ENCODE peak calls at places on chromosomes 1 and 21, in eight cellular contexts. M is lower lobe of right lung, W is neuronal stem cell, P is tibial artery, R is adrenal gland, N is right atrium auricular region, D is AG10803, U is AG09309. K is an unnamed sample.

GRCh38 chr1:205259361-205259832 is 31.7 kb downstream of the TMCC2 start:
- DNase-seq in M (no peak), P (no peak), U (no peak), N (no peak), W (no peak), R (no peak), D (peak), K (no peak)

GRCh38 chr1:27397749-27398148 is 5.3 kb downstream of the GPR3 start:
- DNase-seq in D (no peak), W (no peak), U (no peak), R (no peak), M (no peak), P (no peak), N (no peak), K (no peak)

GRCh38 chr1:55311057-55311631 is 96.0 kb upstream of the USP24 start:
- DNase-seq in R (no peak), W (no peak), D (peak), N (no peak), U (no peak), P (no peak), M (no peak), K (peak)

GRCh38 chr1:168468042-168468809 is 75.6 kb downstream of the XCL2 start:
- DNase-seq in U (no peak), M (no peak), R (no peak), N (no peak), D (peak), P (no peak), W (no peak), K (peak)

GRCh38 chr1:25503551-25504426 is 39.6 kb upstream of the LDLRAP1 start:
- DNase-seq in U (no peak), W (no peak), D (peak), N (peak), P (peak), M (peak), R (peak), K (no peak)

GRCh38 chr1:169853335-169853734 is 40.4 kb downstream of the SCYL3 start:
- DNase-seq in D (no peak), M (no peak), P (no peak), U (no peak), N (no peak), R (no peak), W (no peak), K (no peak)

GRCh38 chr1:34162852-34163766 is 1.9 kb downstream of the CSMD2 start:
- DNase-seq in P (peak), M (peak), D (peak), U (peak), R (peak), N (peak), W (peak), K (peak)

GRCh38 chr1:212286437-212287131 is 1.4 kb downstream of the PPP2R5A start:
- DNase-seq in R (no peak), N (no peak), D (peak), P (no peak), W (no peak), U (no peak), M (no peak), K (peak)

GRCh38 chr1:162974810-162975209 is 94.4 kb upstream of the RGS4 start:
- DNase-seq in N (no peak), R (no peak), U (no peak), M (no peak), W (no peak), P (no peak), D (no peak), K (no peak)

GRCh38 chr1:209675567-209676154 is 449 bp downstream of the G0S2 start:
- DNase-seq in N (no peak), W (peak), M (peak), D (peak), R (peak), P (no peak), U (no peak), K (peak)

GRCh38 chr1:220271706-220272046 is 577 bp downstream of the RAB3GAP2 start:
- DNase-seq in M (no peak), U (no peak), W (no peak), R (peak), D (peak), N (no peak), P (no peak), K (peak)

GRCh38 chr1:97071163-97071562 is 349.6 kb downstream of the PTBP2 start:
- DNase-seq in M (no peak), P (no peak), D (peak), U (no peak), W (no peak), N (no peak), R (no peak), K (peak)

GRCh38 chr21:29939859-29940245 is at the start of gene GRIK1:
- DNase-seq in N (no peak), D (no peak), P (no peak), M (no peak), R (no peak), U (no peak), W (peak), K (no peak)

GRCh38 chr21:45140346-45140940 is 66.1 kb downstream of the ADARB1 start:
- DNase-seq in M (peak), U (peak), W (peak), P (peak), D (peak), R (peak), N (peak), K (peak)

GRCh38 chr1:230270185-230270939 is 155.8 kb downstream of the PGBD5 start:
- DNase-seq in M (no peak), P (peak), D (peak), W (no peak), R (peak), N (no peak), U (no peak), K (peak)

GRCh38 chr1:47433453-47434050 is 4.3 kb upstream of the FOXD2 start:
- DNase-seq in W (no peak), N (no peak), M (no peak), D (no peak), U (no peak), P (no peak), R (no peak), K (no peak)

GRCh38 chr1:47433037-47433421 is 4.8 kb upstream of the FOXD2 start:
- DNase-seq in M (no peak), D (no peak), P (no peak), U (no peak), N (no peak), R (no peak), W (no peak), K (no peak)

GRCh38 chr1:47431534-47431933 is 6.3 kb upstream of the FOXD2 start:
- DNase-seq in U (peak), M (no peak), P (no peak), N (no peak), R (no peak), D (peak), W (no peak), K (peak)

GRCh38 chr1:47434051-47434842 is 3.6 kb upstream of the FOXD2 start:
- DNase-seq in W (no peak), D (peak), R (peak), P (peak), N (peak), U (no peak), M (peak), K (peak)

GRCh38 chr1:47432071-47433036 is 5.5 kb upstream of the FOXD2 start:
- DNase-seq in U (no peak), P (peak), N (peak), D (peak), W (peak), M (peak), R (peak), K (peak)
- H3K4me3 ChIP-seq in U (no peak), P (peak), N (peak), D (peak), W (peak), M (peak), R (no peak), K (peak)

GRCh38 chr1:203479646-203480045 is 4.0 kb downstream of the PRELP start:
- DNase-seq in W (no peak), R (no peak), U (no peak), M (no peak), D (no peak), P (no peak), N (no peak), K (no peak)
- H3K4me3 ChIP-seq in W (no peak), R (no peak), U (no peak), M (peak), D (no peak), P (peak), N (peak), K (no peak)

GRCh38 chr1:61343623-61344257 is 261.4 kb downstream of the NFIA start:
- DNase-seq in D (no peak), P (no peak), U (no peak), W (no peak), M (no peak), R (no peak), N (no peak), K (no peak)

GRCh38 chr1:61353797-61354406 is 271.5 kb downstream of the NFIA start:
- DNase-seq in R (no peak), M (no peak), D (no peak), W (no peak), N (no peak), P (no peak), U (no peak), K (no peak)

GRCh38 chr1:61344711-61345110 is 262.4 kb downstream of the NFIA start:
- DNase-seq in U (no peak), D (peak), P (no peak), N (no peak), M (no peak), R (no peak), W (no peak), K (peak)

GRCh38 chr1:61352845-61353435 is 270.6 kb downstream of the NFIA start:
- DNase-seq in R (no peak), P (no peak), D (no peak), U (no peak), M (no peak), W (no peak), N (no peak), K (no peak)

GRCh38 chr1:61348025-61348665 is 265.8 kb downstream of the NFIA start:
- DNase-seq in M (no peak), P (no peak), W (no peak), R (no peak), U (no peak), N (no peak), D (no peak), K (no peak)
- H3K4me3 ChIP-seq in M (no peak), P (no peak), W (no peak), R (no peak), U (no peak), N (no peak), D (no peak), K (no peak)

GRCh38 chr1:160581970-160582369 is 2.7 kb upstream of the CD84 start:
- DNase-seq in U (no peak), N (no peak), P (no peak), R (no peak), D (no peak), M (no peak), W (no peak), K (no peak)

GRCh38 chr1:160578175-160578693 is 1.1 kb downstream of the CD84 start:
- DNase-seq in R (no peak), N (no peak), U (no peak), M (no peak), P (no peak), D (no peak), W (no peak), K (no peak)

GRCh38 chr1:160578694-160579191 is 553 bp downstream of the CD84 start:
- DNase-seq in P (no peak), M (no peak), W (no peak), U (no peak), N (no peak), D (no peak), R (no peak), K (no peak)

GRCh38 chr1:160579216-160579701 is at the start of gene CD84:
- DNase-seq in N (no peak), W (no peak), P (no peak), D (no peak), R (no peak), U (no peak), M (no peak), K (no peak)

DNA sequence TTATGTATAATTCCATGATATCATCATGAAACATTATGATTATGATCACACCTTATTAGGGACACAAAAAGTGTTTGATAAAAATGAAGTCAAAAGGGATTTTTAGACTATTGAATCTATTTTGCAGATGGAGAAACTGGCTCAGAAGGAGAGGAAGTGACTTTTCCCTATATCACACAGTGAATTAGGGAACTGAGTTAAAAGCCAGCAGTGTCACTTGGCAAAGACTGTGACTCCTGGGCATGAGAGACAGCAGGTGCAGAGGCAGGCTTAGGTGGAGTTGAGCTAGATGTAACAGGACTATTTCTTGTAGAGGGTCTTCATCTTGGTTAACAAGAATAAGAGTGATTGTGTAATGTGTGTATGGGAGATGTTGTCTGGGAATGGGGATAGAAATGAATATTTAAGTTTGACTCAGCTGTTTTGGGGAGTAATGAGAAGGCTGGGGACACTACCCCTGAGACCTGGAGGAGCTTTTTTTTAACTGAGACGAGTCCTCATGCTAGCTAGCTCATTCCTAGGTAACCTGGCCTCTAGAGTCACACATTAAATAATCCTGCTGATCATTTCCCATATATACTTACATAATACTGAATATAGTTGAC is 1.0 kb upstream of the CD84 start:
- DNase-seq in N (no peak), W (no peak), R (no peak), D (no peak), U (no peak), M (no peak), P (no peak), K (no peak)
- H3K4me3 ChIP-seq in N (no peak), W (no peak), R (no peak), D (no peak), U (no peak), M (no peak), P (no peak), K (no peak)

GRCh38 chr1:166974647-166975345 is 544 bp downstream of the ILDR2 start:
- DNase-seq in R (no peak), M (no peak), D (no peak), P (no peak), W (no peak), U (no peak), N (no peak), K (no peak)
- H3K4me3 ChIP-seq in R (no peak), M (peak), D (peak), P (peak), W (peak), U (peak), N (peak), K (peak)

GRCh38 chr1:31771891-31772668 is 7.9 kb upstream of the ADGRB2 start:
- DNase-seq in R (no peak), U (no peak), D (peak), W (no peak), N (no peak), M (no peak), P (no peak), K (no peak)
- H3K4me3 ChIP-seq in R (no peak), U (peak), D (peak), W (peak), N (peak), M (peak), P (peak), K (peak)

GRCh38 chr1:1436634-1437032 is 1.1 kb downstream of the VWA1 start:
- DNase-seq in R (no peak), M (no peak), D (no peak), U (no peak), P (no peak), N (no peak), W (no peak), K (no peak)
- H3K4me3 ChIP-seq in R (no peak), M (peak), D (no peak), U (no peak), P (peak), N (peak), W (no peak), K (no peak)

DNA sequence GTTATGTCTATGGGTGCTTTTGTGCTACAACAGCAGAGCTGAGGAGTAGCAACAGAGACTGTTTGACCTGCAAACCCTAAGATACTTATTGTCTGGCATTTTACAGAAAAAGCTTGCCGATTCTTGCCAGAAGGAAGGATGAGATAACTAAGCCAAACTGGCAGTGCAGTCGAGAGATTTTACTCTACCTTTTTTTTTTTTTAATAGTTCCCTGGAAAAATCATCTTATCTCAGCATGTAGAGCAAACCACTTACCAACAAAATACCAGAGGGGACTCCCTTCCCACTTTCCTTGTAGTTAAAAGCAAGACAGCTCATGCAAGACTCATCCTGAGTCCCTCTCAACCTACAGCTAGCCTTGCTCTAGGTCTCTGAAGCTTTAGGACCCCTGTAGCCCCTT is 132.9 kb downstream of the SYT2 start:
- DNase-seq in D (peak), W (no peak), M (no peak), P (no peak), R (no peak), N (no peak), U (no peak), K (peak)
- H3K4me3 ChIP-seq in D (no peak), W (no peak), M (no peak), P (no peak), R (no peak), N (no peak), U (no peak), K (no peak)

GRCh38 chr1:40708750-40709099 is 17.2 kb downstream of the NFYC start:
- DNase-seq in D (peak), N (no peak), P (no peak), U (peak), W (no peak), M (no peak), R (no peak), K (peak)
- H3K4me3 ChIP-seq in D (peak), N (peak), P (peak), U (peak), W (peak), M (peak), R (no peak), K (peak)

K was measured in fibroblast of the aortic adventitia.